ENCODE peak calls at places on chromosomes 7 and 10, in seven cellular contexts. Z is AG04450, M is iPS DF 6.9, X is psoas muscle, C is cardiac muscle cell, L is hepatocyte, D is body of pancreas. T is an unnamed sample.

GRCh38 chr10:97889461-97890265 is 40.0 kb downstream of the GOLGA7B start:
- DNase-seq in Z (no peak), M (no peak), X (no peak), C (peak), L (peak), D (no peak), T (peak)

GRCh38 chr7:47587976-47588375 is 6.1 kb upstream of the TNS3 start:
- DNase-seq in Z (no peak), M (no peak), X (no peak), C (no peak), L (peak), D (no peak), T (no peak)

GRCh38 chr7:139360210-139360947 is 685 bp downstream of the LUC7L2 start:
- DNase-seq in Z (peak), M (peak), X (peak), C (peak), L (peak), D (peak), T (peak)

GRCh38 chr7:101905203-101905865 is 87.9 kb downstream of the CUX1 start:
- DNase-seq in Z (no peak), M (no peak), X (no peak), C (no peak), L (no peak), D (no peak), T (no peak)

GRCh38 chr10:86363184-86363832 is 3.3 kb downstream of the GRID1 start:
- DNase-seq in Z (no peak), M (no peak), X (no peak), C (peak), L (peak), D (peak), T (no peak)

GRCh38 chr7:106283831-106284515 is 810 bp downstream of the NAMPT start:
- DNase-seq in Z (no peak), M (no peak), X (peak), C (peak), L (peak), D (peak), T (peak)

GRCh38 chr7:103857435-103857834 is 132.0 kb downstream of the RELN start:
- DNase-seq in Z (no peak), M (peak), X (no peak), C (no peak), L (no peak), D (no peak), T (no peak)

GRCh38 chr10:61159253-61159652 is 215.3 kb upstream of the RHOBTB1 start:
- DNase-seq in Z (no peak), M (no peak), X (no peak), C (peak), L (no peak), D (no peak), T (no peak)

GRCh38 chr7:3232228-3232627 is 68.8 kb upstream of the SDK1 start:
- DNase-seq in Z (no peak), M (no peak), X (no peak), C (peak), L (no peak), D (no peak), T (no peak)

GRCh38 chr10:111890046-111890445 is 293.5 kb downstream of the GPAM start:
- DNase-seq in Z (no peak), M (no peak), X (no peak), C (no peak), L (no peak), D (no peak), T (no peak)

GRCh38 chr7:141045842-141046630 is 27.8 kb upstream of the TMEM178B start:
- DNase-seq in Z (no peak), M (no peak), X (no peak), C (peak), L (no peak), D (no peak), T (no peak)

GRCh38 chr10:70773965-70774809 is 11.0 kb downstream of the TBATA start:
- DNase-seq in Z (no peak), M (no peak), X (no peak), C (no peak), L (no peak), D (no peak), T (no peak)

GRCh38 chr7:127865466-127865865 is 165.8 kb downstream of the LRRC4 start:
- DNase-seq in Z (no peak), M (no peak), X (no peak), C (peak), L (peak), D (no peak), T (no peak)

GRCh38 chr7:138885383-138886147 is 87.6 kb upstream of the ATP6V0A4 start:
- DNase-seq in Z (no peak), M (no peak), X (no peak), C (no peak), L (no peak), D (no peak), T (peak)

GRCh38 chr7:43758861-43759683 is 592 bp downstream of the BLVRA start:
- DNase-seq in Z (no peak), M (no peak), X (peak), C (peak), L (peak), D (peak), T (peak)

GRCh38 chr7:36262706-36263484 is 109.8 kb downstream of the EEPD1 start:
- DNase-seq in Z (no peak), M (no peak), X (no peak), C (no peak), L (no peak), D (no peak), T (no peak)

GRCh38 chr7:36416251-36416650 is 26.6 kb downstream of the ANLN start:
- DNase-seq in Z (no peak), M (no peak), X (no peak), C (no peak), L (no peak), D (no peak), T (no peak)

GRCh38 chr7:103685646-103686418 is 239.8 kb upstream of the SLC26A5 start:
- DNase-seq in Z (no peak), M (no peak), X (no peak), C (no peak), L (no peak), D (no peak), T (no peak)

GRCh38 chr10:45594276-45595157 is 78.1 kb downstream of the ZFAND4 start:
- DNase-seq in Z (peak), M (peak), X (peak), C (peak), L (peak), D (peak), T (peak)

GRCh38 chr7:48813472-48813871 is 110.9 kb upstream of the CDC14C start:
- DNase-seq in Z (no peak), M (no peak), X (no peak), C (no peak), L (no peak), D (no peak), T (no peak)

GRCh38 chr7:50389961-50390360 is 60.2 kb downstream of the FIGNL1 start:
- DNase-seq in Z (no peak), M (no peak), X (no peak), C (no peak), L (no peak), D (no peak), T (no peak)

GRCh38 chr7:73717991-73718405 is 1.5 kb downstream of the STX1A start:
- DNase-seq in Z (no peak), M (no peak), X (no peak), C (peak), L (peak), D (no peak), T (no peak)

GRCh38 chr10:80168679-80169380 is 36.3 kb downstream of the PLAC9 start:
- DNase-seq in Z (no peak), M (no peak), X (no peak), C (no peak), L (no peak), D (peak), T (peak)

GRCh38 chr10:124975977-124976514 is 34.1 kb downstream of the ZRANB1 start:
- DNase-seq in Z (no peak), M (no peak), X (no peak), C (peak), L (no peak), D (no peak), T (no peak)

GRCh38 chr10:91969297-91969696 is 45.7 kb downstream of the BTAF1 start:
- DNase-seq in Z (no peak), M (no peak), X (no peak), C (peak), L (no peak), D (no peak), T (no peak)

GRCh38 chr7:137328389-137329120 is 15.0 kb downstream of the PTN start:
- DNase-seq in Z (peak), M (no peak), X (no peak), C (peak), L (no peak), D (no peak), T (no peak)

GRCh38 chr10:3723706-3724225 is 61.2 kb downstream of the KLF6 start:
- DNase-seq in Z (no peak), M (no peak), X (no peak), C (peak), L (no peak), D (no peak), T (no peak)

GRCh38 chr10:30493609-30494530 is 59.9 kb downstream of the MAP3K8 start:
- DNase-seq in Z (no peak), M (no peak), X (peak), C (peak), L (no peak), D (peak), T (no peak)

GRCh38 chr10:84293574-84294016 is 34.8 kb upstream of the CCSER2 start:
- DNase-seq in Z (no peak), M (no peak), X (no peak), C (no peak), L (no peak), D (no peak), T (no peak)

GRCh38 chr7:30740417-30741181 is 11.3 kb upstream of the INMT start:
- DNase-seq in Z (peak), M (peak), X (peak), C (peak), L (peak), D (peak), T (peak)

GRCh38 chr7:618539-619355 is 99.1 kb upstream of the PDGFA start:
- DNase-seq in Z (no peak), M (no peak), X (no peak), C (no peak), L (peak), D (no peak), T (no peak)

GRCh38 chr7:47782022-47782421 is 166.2 kb downstream of the PKD1L1 start:
- DNase-seq in Z (no peak), M (no peak), X (no peak), C (peak), L (no peak), D (no peak), T (no peak)

GRCh38 chr7:128812514-128813168 is 17.6 kb upstream of the FLNC start:
- DNase-seq in Z (no peak), M (no peak), X (peak), C (peak), L (peak), D (peak), T (no peak)

GRCh38 chr10:86684305-86684704 is 16.0 kb downstream of the LDB3 start:
- DNase-seq in Z (no peak), M (no peak), X (peak), C (peak), L (peak), D (no peak), T (peak)

GRCh38 chr7:132309102-132309805 is 267.0 kb downstream of the PLXNA4 start:
- DNase-seq in Z (no peak), M (no peak), X (no peak), C (no peak), L (no peak), D (no peak), T (peak)

DNA sequence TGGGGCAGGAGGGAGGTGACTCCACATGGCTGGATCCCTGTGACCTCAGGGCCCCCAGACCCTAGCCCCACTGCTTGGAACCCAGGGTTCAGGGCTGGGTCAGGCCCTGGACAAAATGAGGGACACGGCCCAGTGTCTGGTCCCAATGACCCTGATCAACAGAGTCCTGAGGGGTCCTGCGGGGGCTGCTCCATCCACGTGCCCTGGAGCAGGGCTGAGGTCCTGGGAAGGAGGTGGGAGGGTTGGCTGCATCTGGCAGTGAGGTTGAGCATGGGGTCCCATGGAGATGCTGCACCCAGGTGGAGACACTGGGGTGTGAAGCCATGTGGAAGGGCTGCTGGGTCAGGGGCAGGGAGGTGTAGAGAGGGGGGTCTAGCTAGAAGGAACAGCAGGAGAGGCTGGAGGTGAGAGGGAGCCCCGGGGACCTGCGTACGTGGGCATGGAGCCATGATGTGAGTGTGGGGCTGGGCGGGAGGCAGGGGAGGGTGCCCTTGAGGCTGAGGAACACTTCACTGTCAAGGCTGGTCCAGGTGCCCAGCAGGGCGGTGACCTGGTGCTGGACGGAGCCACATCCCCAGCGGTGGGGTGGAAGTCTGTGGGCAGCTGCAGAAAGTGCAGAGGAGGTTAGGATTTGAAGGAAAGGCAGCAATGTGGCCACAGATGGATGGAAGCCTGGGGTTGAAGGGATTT is 604 bp downstream of the SCART1 start:
- DNase-seq in Z (no peak), M (no peak), X (no peak), C (no peak), L (no peak), D (no peak), T (no peak)
- H3K27ac ChIP-seq in Z (no peak), M (no peak), X (no peak), C (no peak), L (no peak), D (no peak), T (no peak)

GRCh38 chr10:5889624-5890518 is at the start of the genes ANKRD16 and FBH1:
- DNase-seq in Z (peak), M (peak), X (peak), C (peak), L (peak), D (peak), T (peak)

GRCh38 chr10:5891009-5891408 is 966 bp downstream of the FBH1 start:
- DNase-seq in Z (no peak), M (no peak), X (no peak), C (peak), L (no peak), D (no peak), T (no peak)

GRCh38 chr10:5888843-5889623 is 660 bp downstream of the ANKRD16 start:
- DNase-seq in Z (no peak), M (no peak), X (peak), C (peak), L (peak), D (peak), T (peak)

GRCh38 chr10:5892007-5892406 is 2.0 kb downstream of the FBH1 start:
- DNase-seq in Z (no peak), M (no peak), X (no peak), C (peak), L (no peak), D (no peak), T (no peak)

GRCh38 chr10:5890519-5890878 is 456 bp downstream of the FBH1 start:
- DNase-seq in Z (no peak), M (no peak), X (peak), C (peak), L (peak), D (peak), T (peak)
- H3K27ac ChIP-seq in Z (peak), M (no peak), X (peak), C (peak), L (peak), D (peak), T (peak)

GRCh38 chr10:100267237-100268104 is at the start of gene CWF19L1:
- DNase-seq in Z (peak), M (peak), X (peak), C (peak), L (peak), D (peak), T (peak)
- H3K27ac ChIP-seq in Z (peak), M (no peak), X (peak), C (peak), L (peak), D (peak), T (peak)

GRCh38 chr7:135685306-135686084 is 23.2 kb downstream of the STMP1 start:
- DNase-seq in Z (no peak), M (no peak), X (no peak), C (no peak), L (no peak), D (no peak), T (no peak)
- H3K27ac ChIP-seq in Z (no peak), M (no peak), X (no peak), C (no peak), L (no peak), D (no peak), T (no peak)

GRCh38 chr7:17236161-17236560 is 62.3 kb upstream of the AHR start:
- DNase-seq in Z (no peak), M (no peak), X (no peak), C (peak), L (no peak), D (no peak), T (no peak)

GRCh38 chr7:17234398-17235021 is 63.9 kb upstream of the AHR start:
- DNase-seq in Z (peak), M (no peak), X (no peak), C (peak), L (peak), D (peak), T (no peak)

GRCh38 chr7:17230099-17230807 is 68.2 kb upstream of the AHR start:
- DNase-seq in Z (no peak), M (no peak), X (no peak), C (no peak), L (no peak), D (no peak), T (no peak)

GRCh38 chr7:17236603-17237002 is 61.8 kb upstream of the AHR start:
- DNase-seq in Z (no peak), M (no peak), X (no peak), C (peak), L (no peak), D (no peak), T (no peak)

DNA sequence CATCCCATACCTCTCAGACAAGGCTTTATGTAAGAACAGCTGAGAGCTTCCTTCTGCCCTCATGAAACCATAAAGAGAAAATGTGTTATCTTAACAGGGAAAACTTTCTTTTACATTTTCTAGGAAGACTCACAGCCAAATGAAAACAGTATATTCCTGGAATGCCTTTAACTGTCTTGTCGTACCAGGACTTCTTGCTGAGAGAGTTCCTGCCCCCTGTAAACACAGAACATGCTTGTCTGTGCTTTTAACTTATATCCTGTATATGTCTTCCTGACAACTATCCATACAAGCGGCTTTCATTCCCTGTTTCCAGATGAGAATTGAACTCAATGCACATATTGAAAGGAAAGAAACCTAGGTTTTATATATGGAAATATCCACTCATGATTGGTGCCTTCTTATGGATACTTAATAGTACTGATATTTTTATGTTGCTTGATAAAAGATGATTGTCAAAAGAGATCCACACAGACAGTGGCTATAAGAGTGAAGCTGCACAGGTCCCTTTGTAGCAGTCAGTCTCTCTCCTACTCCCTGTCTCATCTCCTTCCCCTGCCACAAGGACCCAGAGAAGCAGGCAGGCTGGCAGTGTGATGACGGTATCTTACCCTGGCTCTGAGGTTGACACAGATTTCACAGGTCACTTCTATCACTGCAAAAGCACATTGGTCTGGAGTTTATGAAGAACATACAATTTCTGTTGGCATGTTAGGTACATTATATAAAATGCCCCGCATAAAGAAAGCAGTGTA is 64.6 kb upstream of the AHR start:
- DNase-seq in Z (no peak), M (no peak), X (no peak), C (peak), L (no peak), D (no peak), T (no peak)
- H3K27ac ChIP-seq in Z (peak), M (no peak), X (no peak), C (no peak), L (peak), D (no peak), T (no peak)

GRCh38 chr7:17651296-17651695 is 289.0 kb downstream of the SNX13 start:
- DNase-seq in Z (no peak), M (no peak), X (no peak), C (peak), L (no peak), D (no peak), T (no peak)
- H3K27ac ChIP-seq in Z (no peak), M (no peak), X (no peak), C (no peak), L (peak), D (no peak), T (no peak)

GRCh38 chr7:92621026-92621540 is 30.9 kb upstream of the FAM133B start:
- DNase-seq in Z (peak), M (no peak), X (peak), C (peak), L (peak), D (peak), T (peak)
- H3K27ac ChIP-seq in Z (no peak), M (no peak), X (peak), C (peak), L (peak), D (no peak), T (peak)

GRCh38 chr7:83603644-83604043 is 45.3 kb downstream of the SEMA3E start:
- DNase-seq in Z (no peak), M (no peak), X (no peak), C (no peak), L (no peak), D (no peak), T (no peak)
- H3K27ac ChIP-seq in Z (no peak), M (no peak), X (no peak), C (no peak), L (no peak), D (no peak), T (no peak)

GRCh38 chr10:72067463-72068125 is 20.8 kb downstream of the SPOCK2 start:
- DNase-seq in Z (no peak), M (no peak), X (no peak), C (no peak), L (no peak), D (no peak), T (no peak)
- H3K27ac ChIP-seq in Z (peak), M (no peak), X (no peak), C (no peak), L (no peak), D (no peak), T (no peak)

DNA sequence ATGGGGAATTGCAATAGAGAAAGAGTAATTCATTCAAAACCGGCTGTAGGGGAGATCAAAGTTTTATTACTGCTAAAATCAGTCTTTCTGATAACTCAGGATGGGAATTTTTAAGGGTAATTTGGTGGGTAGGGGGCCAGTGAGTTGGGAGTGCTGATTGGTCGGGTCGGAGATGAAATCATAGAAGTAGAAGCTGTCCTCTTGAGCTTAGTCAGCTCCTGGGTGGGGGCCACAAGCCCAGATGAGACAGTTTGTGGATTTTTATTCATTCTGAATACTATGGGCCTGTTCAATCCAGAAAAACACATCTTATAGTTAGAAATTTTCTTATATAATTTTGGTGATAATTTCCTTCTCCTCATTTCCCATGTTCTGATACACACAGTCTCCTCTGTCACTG is 25.4 kb downstream of the CALD1 start:
- DNase-seq in Z (no peak), M (no peak), X (no peak), C (no peak), L (no peak), D (no peak), T (no peak)
- H3K27ac ChIP-seq in Z (peak), M (no peak), X (no peak), C (no peak), L (peak), D (no peak), T (peak)